ENCODE peak calls at places on chromosomes 6 and 20, in nine cellular contexts. X is nucleus accumbens; E is endothelial cell; H is fibroblast of lung; Q is choroid plexus epithelial cell; O is ELR; N is brain microvascular endothelial cell; P is HEK293T; C is activated CD4-positive, alpha-beta T cell treated with anti-CD3 and anti-CD28 coated beads, Interleukin-2, amount 50 U/mL, for 4 hours. G is an unnamed sample.

GRCh38 chr6:108119212-108120141 is 44.9 kb upstream of the OSTM1 start:
- DNase-seq in X (no peak), E (no peak), H (no peak), Q (no peak), O (no peak), N (no peak), P (no peak), C (no peak), G (no peak)

GRCh38 chr20:19813839-19814238 is 55.8 kb downstream of the RIN2 start:
- DNase-seq in X (no peak), E (no peak), H (peak; percentile 29), Q (no peak), O (peak; percentile 63), N (no peak), P (no peak), C (no peak), G (no peak)

GRCh38 chr6:105608711-105609374 is 206.0 kb upstream of the PREP start:
- DNase-seq in X (no peak), E (no peak), H (peak; percentile 67), Q (peak; percentile 96), O (peak; percentile 99), N (peak; percentile 96), P (no peak), C (no peak), G (peak; percentile 84)

GRCh38 chr6:142568857-142569597 is 267.2 kb downstream of the ADGRG6 start:
- DNase-seq in X (no peak), E (no peak), H (no peak), Q (peak; percentile 72), O (peak; percentile 71), N (peak; percentile 28), P (no peak), C (no peak), G (no peak)

GRCh38 chr6:72783035-72783434 is 161.2 kb downstream of the KCNQ5 start:
- DNase-seq in X (no peak), E (no peak), H (no peak), Q (no peak), O (no peak), N (no peak), P (no peak), C (no peak), G (no peak)

GRCh38 chr6:19209202-19209601 is 628.0 kb upstream of the ID4 start:
- DNase-seq in X (no peak), E (no peak), H (peak; percentile 8), Q (peak; percentile 11), O (no peak), N (no peak), P (no peak), C (no peak), G (peak; percentile 81)

GRCh38 chr20:36506253-36506652 is 35.1 kb upstream of the MYL9 start:
- DNase-seq in X (no peak), E (no peak), H (peak; percentile 25), Q (peak; percentile 53), O (peak; percentile 56), N (no peak), P (peak; percentile 28), C (no peak), G (peak; percentile 42)

GRCh38 chr6:37007340-37008043 is 2.0 kb downstream of the FGD2 start:
- DNase-seq in X (no peak), E (no peak), H (no peak), Q (no peak), O (no peak), N (no peak), P (no peak), C (no peak), G (peak; percentile 20)

GRCh38 chr6:3981917-3982316 is 97.0 kb downstream of the FAM217A start:
- DNase-seq in X (no peak), E (no peak), H (no peak), Q (no peak), O (no peak), N (no peak), P (no peak), C (no peak), G (no peak)